ENCODE peak calls at places on chromosomes 3 and 15, in seven cellular contexts. T is ovary, V is kidney, A is sigmoid colon, C is keratinocyte, H is GM23338, S is caudate nucleus. B is an unnamed sample.

GRCh38 chr3:72991522-72991921 is 5.1 kb upstream of the PPP4R2 start:
- DNase-seq in T (no peak), V (no peak), A (no peak), C (no peak), H (no peak), S (no peak), B (no peak)

GRCh38 chr15:38455096-38455495 is 1.2 kb downstream of the FAM98B start:
- DNase-seq in T (no peak), V (no peak), A (no peak), C (no peak), H (no peak), S (no peak), B (no peak)

GRCh38 chr15:31745841-31746240 is 284.5 kb upstream of the CHRNA7 start:
- DNase-seq in T (no peak), V (no peak), A (no peak), C (no peak), H (no peak), S (no peak), B (no peak)

GRCh38 chr15:41713047-41713446 is 52.8 kb downstream of the MGA start:
- DNase-seq in T (no peak), V (no peak), A (peak; percentile 79), C (no peak), H (no peak), S (no peak), B (no peak)

GRCh38 chr3:127720985-127721384 is 48.2 kb downstream of the ABTB1 start:
- DNase-seq in T (no peak), V (no peak), A (peak; percentile 44), C (no peak), H (no peak), S (no peak), B (no peak)

GRCh38 chr3:38479431-38480092 is 16.6 kb upstream of the EXOG start:
- DNase-seq in T (peak; percentile 63), V (no peak), A (peak; percentile 83), C (peak; percentile 30), H (peak; percentile 72), S (peak; percentile 10), B (no peak)

GRCh38 chr3:28504945-28505344 is 156.3 kb upstream of the AZI2 start:
- DNase-seq in T (no peak), V (no peak), A (no peak), C (no peak), H (peak; percentile 31), S (no peak), B (no peak)

GRCh38 chr15:35992791-35993190 is 446.8 kb upstream of the DPH6 start:
- DNase-seq in T (no peak), V (no peak), A (no peak), C (no peak), H (no peak), S (no peak), B (no peak)

GRCh38 chr15:45441686-45442085 is 63.3 kb upstream of the GATM start:
- DNase-seq in T (no peak), V (no peak), A (no peak), C (no peak), H (no peak), S (no peak), B (no peak)

GRCh38 chr3:144708437-144708836 is 736.8 kb downstream of the DIPK2A start:
- DNase-seq in T (no peak), V (no peak), A (no peak), C (no peak), H (no peak), S (no peak), B (no peak)

GRCh38 chr3:57007513-57008415 is 52.7 kb upstream of the SPATA12 start:
- DNase-seq in T (peak; percentile 75), V (peak; percentile 92), A (peak; percentile 93), C (peak; percentile 28), H (peak; percentile 28), S (no peak), B (peak; percentile 90)

GRCh38 chr3:128560768-128561167 is 67.8 kb upstream of the GATA2 start:
- DNase-seq in T (no peak), V (no peak), A (peak; percentile 48), C (no peak), H (no peak), S (no peak), B (no peak)

GRCh38 chr15:42595641-42596240 is 20.3 kb downstream of the STARD9 start:
- DNase-seq in T (no peak), V (no peak), A (no peak), C (no peak), H (no peak), S (no peak), B (no peak)

GRCh38 chr3:4730734-4731133 is 237.6 kb downstream of the ITPR1 start:
- DNase-seq in T (no peak), V (no peak), A (no peak), C (no peak), H (no peak), S (no peak), B (no peak)

GRCh38 chr3:149604125-149604851 is 53.5 kb downstream of the WWTR1 start:
- DNase-seq in T (no peak), V (no peak), A (no peak), C (no peak), H (peak; percentile 46), S (no peak), B (no peak)

GRCh38 chr15:80424381-80424780 is 20.2 kb downstream of the ARNT2 start:
- DNase-seq in T (no peak), V (no peak), A (no peak), C (no peak), H (no peak), S (no peak), B (no peak)

GRCh38 chr3:160719710-160720109 is 36.3 kb upstream of the PPM1L start:
- DNase-seq in T (no peak), V (no peak), A (no peak), C (no peak), H (no peak), S (no peak), B (no peak)

GRCh38 chr3:59978979-59979378 is 929.2 kb upstream of the CFAP20DC start:
- DNase-seq in T (no peak), V (no peak), A (no peak), C (no peak), H (no peak), S (no peak), B (no peak)

GRCh38 chr3:30708472-30708871 is 102.1 kb downstream of the TGFBR2 start:
- DNase-seq in T (no peak), V (no peak), A (no peak), C (no peak), H (no peak), S (no peak), B (no peak)

GRCh38 chr3:115827494-115827893 is 204.2 kb downstream of the GAP43 start:
- DNase-seq in T (no peak), V (no peak), A (no peak), C (no peak), H (no peak), S (no peak), B (no peak)

GRCh38 chr3:133208184-133208583 is 170.0 kb downstream of the TMEM108 start:
- DNase-seq in T (no peak), V (no peak), A (no peak), C (no peak), H (no peak), S (no peak), B (no peak)

GRCh38 chr3:14429237-14429636 is 26.8 kb downstream of the SLC6A6 start:
- DNase-seq in T (no peak), V (no peak), A (no peak), C (no peak), H (no peak), S (no peak), B (no peak)

DNA sequence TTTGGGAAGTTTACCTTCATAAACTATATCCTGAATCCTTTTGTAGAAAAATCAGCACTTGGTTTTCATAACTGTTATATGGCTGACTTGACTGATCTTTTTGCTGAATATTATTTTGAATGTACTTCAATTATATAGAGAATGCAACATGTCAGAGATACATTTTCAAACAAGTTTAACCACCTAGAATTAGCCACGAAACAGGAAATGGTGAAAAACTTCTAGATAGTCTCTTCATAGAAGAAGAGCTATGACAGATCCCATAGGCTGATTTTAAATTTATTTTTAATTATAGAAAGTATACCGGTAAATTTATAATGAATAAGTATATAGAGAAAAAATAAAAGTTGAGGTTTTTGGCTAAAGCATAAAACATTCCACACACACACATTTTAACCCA is 436.8 kb upstream of the DPPA4 start:
- DNase-seq in T (no peak), V (no peak), A (no peak), C (no peak), H (no peak), S (no peak), B (no peak)
- H3K27ac ChIP-seq in T (no peak overlapping the region), V (no peak overlapping the region), A (no peak overlapping the region), C (no peak overlapping the region), H (no peak overlapping the region), S (no peak overlapping the region), B (no peak overlapping the region)

GRCh38 chr3:42256135-42256819 is 9.7 kb downstream of the CCK start:
- DNase-seq in T (no peak), V (no peak), A (no peak), C (peak; percentile 85), H (no peak), S (no peak), B (no peak)
- H3K27ac ChIP-seq in T (no peak overlapping the region), V (no peak overlapping the region), A (no peak overlapping the region), C (peak overlapping the region; percentile 77), H (no peak overlapping the region), S (no peak overlapping the region), B (no peak overlapping the region)

DNA sequence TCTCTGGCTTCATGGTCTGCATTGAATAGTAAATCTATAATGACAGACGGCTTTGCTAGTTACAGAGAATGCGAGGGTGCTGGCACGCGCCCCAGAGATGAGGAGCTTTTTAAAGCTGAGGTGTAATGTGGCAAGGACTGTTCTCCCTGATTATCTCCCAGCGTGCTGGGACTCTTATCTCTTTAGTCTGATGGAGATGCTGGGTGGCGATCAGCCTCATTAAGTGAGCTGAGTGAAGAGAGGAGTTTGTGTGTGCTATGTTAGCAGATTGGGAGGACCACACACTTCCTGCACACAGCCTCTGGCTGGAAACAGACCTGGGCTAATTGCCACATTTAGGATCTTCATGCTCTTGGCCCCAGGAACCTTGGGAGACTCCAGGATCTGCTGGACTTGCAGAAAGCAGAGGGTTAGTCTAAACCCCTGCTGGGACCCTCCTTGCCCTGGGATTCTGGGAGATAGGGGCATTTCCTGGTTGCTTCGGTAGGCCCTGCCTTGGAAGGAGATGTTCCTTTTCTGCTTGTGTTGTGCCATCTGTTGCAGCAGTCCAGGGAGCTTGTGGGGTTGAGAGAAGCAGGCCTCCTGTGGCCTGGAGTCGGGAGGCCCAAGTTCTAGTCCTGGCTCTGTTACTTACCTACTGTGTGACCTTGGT is 15.0 kb downstream of the PDIA5 start:
- DNase-seq in T (no peak), V (no peak), A (no peak), C (no peak), H (no peak), S (no peak), B (no peak)
- H3K27ac ChIP-seq in T (peak overlapping the region; percentile 26), V (no peak overlapping the region), A (peak overlapping the region; percentile 61), C (no peak overlapping the region), H (no peak overlapping the region), S (no peak overlapping the region), B (peak overlapping the region; percentile 5)

DNA sequence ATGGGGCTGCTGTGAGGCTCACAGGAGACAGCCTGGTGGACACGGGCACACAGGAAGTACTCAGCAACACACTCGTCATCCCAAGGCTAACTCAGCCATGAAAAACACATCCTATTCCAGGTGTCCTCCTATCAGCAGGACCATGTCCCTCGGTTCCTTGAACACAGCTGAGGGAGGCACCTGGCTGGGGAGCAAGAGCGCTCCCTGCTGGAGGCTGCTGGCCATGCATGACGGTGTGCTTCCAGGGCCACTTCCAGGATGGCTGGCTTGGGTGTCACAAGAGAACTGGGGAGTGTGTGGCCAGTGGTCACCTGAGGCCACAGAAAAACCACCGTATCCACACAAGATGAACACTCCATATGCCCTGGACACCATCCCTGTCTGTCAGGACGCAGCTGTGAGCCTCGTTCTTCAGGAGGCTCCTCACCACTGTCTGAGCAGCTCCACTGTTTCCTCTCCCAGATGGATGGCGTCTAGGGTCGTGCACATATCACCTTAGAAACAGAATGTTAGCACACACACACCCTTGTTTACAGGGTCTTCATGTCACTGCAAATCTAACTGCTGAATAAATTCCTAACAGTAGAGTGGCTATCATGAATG is 31.0 kb downstream of the POC1A start:
- DNase-seq in T (peak; percentile 75), V (peak; percentile 89), A (peak; percentile 84), C (peak; percentile 71), H (peak; percentile 81), S (peak; percentile 57), B (peak; percentile 86)
- H3K27ac ChIP-seq in T (no peak overlapping the region), V (no peak overlapping the region), A (no peak overlapping the region), C (no peak overlapping the region), H (no peak overlapping the region), S (no peak overlapping the region), B (no peak overlapping the region)

B was measured in coronary artery.